ENCODE peak calls at places on chromosomes 2 and 18, in five cellular contexts. M, C, L, I and P are unnamed samples.

GRCh38 chr2:68282814-68283812 is 30.8 kb upstream of the PPP3R1 start:
- DNase-seq in L (peak), I (peak), M (peak), C (no peak), P (peak)

GRCh38 chr2:202848813-202849212 is 22.8 kb downstream of the ICA1L start:
- DNase-seq in C (no peak), L (no peak), I (no peak), M (no peak), P (no peak)

GRCh38 chr2:8303322-8303832 is 378.5 kb upstream of the ID2 start:
- DNase-seq in C (no peak), M (no peak), I (no peak), L (no peak), P (no peak)

GRCh38 chr18:74457043-74457742 is at the start of gene DIPK1C:
- DNase-seq in C (no peak), M (no peak), L (no peak), I (no peak), P (no peak)

GRCh38 chr2:109128466-109129355 is at the start of gene SH3RF3:
- DNase-seq in C (no peak), I (peak), M (peak), L (peak), P (peak)

GRCh38 chr2:127175406-127175805 is 44.7 kb downstream of the CYP27C1 start:
- DNase-seq in L (no peak), M (no peak), I (no peak), C (no peak), P (peak)

GRCh38 chr18:63185979-63186378 is 133.6 kb downstream of the BCL2 start:
- DNase-seq in I (no peak), M (no peak), C (no peak), L (no peak), P (no peak)

GRCh38 chr2:199602896-199603482 is 145.2 kb upstream of the SATB2 start:
- DNase-seq in I (peak), C (no peak), M (no peak), L (peak), P (no peak)

GRCh38 chr2:192218970-192219369 is 24.2 kb upstream of the TMEFF2 start:
- DNase-seq in I (no peak), L (no peak), M (no peak), C (no peak), P (no peak)

GRCh38 chr2:145692971-145693478 is 1173.1 kb upstream of the ZEB2 start:
- DNase-seq in M (peak), L (no peak), I (peak), C (peak), P (peak)

GRCh38 chr2:172985139-172985874 is 90.3 kb upstream of the MAP3K20 start:
- DNase-seq in M (peak), C (no peak), L (peak), I (peak), P (no peak)

GRCh38 chr2:195535911-195536522 is 121.0 kb upstream of the SLC39A10 start:
- DNase-seq in L (no peak), C (no peak), I (no peak), M (no peak), P (no peak)

GRCh38 chr18:37259711-37260110 is 305.9 kb downstream of the CELF4 start:
- DNase-seq in I (no peak), M (no peak), C (no peak), L (no peak), P (no peak)

GRCh38 chr2:101560780-101561315 is 85.9 kb upstream of the RFX8 start:
- DNase-seq in I (no peak), L (no peak), C (no peak), M (no peak), P (no peak)

GRCh38 chr2:46067501-46068292 is 229.5 kb upstream of the EPAS1 start:
- DNase-seq in L (peak), I (peak), C (peak), M (peak), P (peak)

GRCh38 chr2:181904022-181904632 is 12.6 kb downstream of the ITPRID2 start:
- DNase-seq in M (peak), L (no peak), I (peak), C (no peak), P (no peak)

GRCh38 chr2:73588177-73588576 is 54.0 kb downstream of the NAT8 start:
- DNase-seq in L (no peak), C (no peak), M (no peak), I (no peak), P (no peak)

GRCh38 chr2:111698743-111699554 is 185.0 kb downstream of the ANAPC1 start:
- DNase-seq in M (peak), C (peak), L (peak), I (peak), P (peak)

GRCh38 chr2:97355176-97355575 is 234.5 kb downstream of the ANKRD36B start:
- DNase-seq in C (no peak), M (no peak), I (no peak), L (no peak), P (no peak)

GRCh38 chr2:235868645-235869044 is 299.5 kb downstream of the GBX2 start:
- DNase-seq in M (no peak), C (no peak), I (no peak), L (no peak), P (no peak)

GRCh38 chr2:47497843-47498460 is 95.0 kb downstream of the MSH2 start:
- DNase-seq in I (no peak), C (no peak), M (no peak), L (no peak), P (no peak)

GRCh38 chr2:206112108-206112507 is 26.1 kb upstream of the INO80D start:
- DNase-seq in I (no peak), M (no peak), L (no peak), C (no peak), P (peak)

GRCh38 chr2:49686291-49686690 is 532.0 kb upstream of the FSHR start:
- DNase-seq in M (no peak), I (no peak), L (no peak), C (no peak), P (no peak)

GRCh38 chr2:3257166-3257565 is 120.5 kb downstream of the EIPR1 start:
- DNase-seq in L (no peak), I (peak), M (no peak), C (no peak), P (no peak)

GRCh38 chr18:24611075-24611474 is 150.6 kb downstream of the HRH4 start:
- DNase-seq in I (no peak), C (no peak), M (no peak), L (no peak), P (no peak)

GRCh38 chr18:74274690-74275089 is 17.1 kb downstream of the CYB5A start:
- DNase-seq in C (no peak), L (no peak), I (no peak), M (no peak), P (no peak)

GRCh38 chr2:205563646-205564045 is 118.7 kb upstream of the NRP2 start:
- DNase-seq in I (no peak), L (no peak), C (no peak), M (peak), P (no peak)

GRCh38 chr2:119820275-119820674 is 60.6 kb downstream of the PTPN4 start:
- DNase-seq in M (peak), C (peak), I (peak), L (no peak), P (peak)

GRCh38 chr2:72908741-72909140 is 8.6 kb upstream of the EMX1 start:
- DNase-seq in L (no peak), C (no peak), I (no peak), M (no peak), P (no peak)

GRCh38 chr2:154402138-154402714 is 296.3 kb upstream of the KCNJ3 start:
- DNase-seq in L (no peak), I (peak), M (peak), C (no peak), P (no peak)

GRCh38 chr18:3014501-3015202 is 1.7 kb upstream of the LPIN2 start:
- DNase-seq in C (no peak), I (peak), M (no peak), L (no peak), P (no peak)

GRCh38 chr2:26584191-26584590 is 57.0 kb downstream of the CIB4 start:
- DNase-seq in I (no peak), M (no peak), L (no peak), C (no peak), P (no peak)

GRCh38 chr18:14961991-14962390 is 214.0 kb downstream of the ANKRD30B start:
- DNase-seq in I (no peak), L (no peak), M (no peak), C (no peak), P (no peak)